ENCODE peak calls at places on chromosomes 5 and 9, in nine cellular contexts. M is PC-9, C is fibroblast of lung, W is astrocyte of the spinal cord, J is foreskin fibroblast, K is omental fat pad, H is nephron progenitor cell, V is GM20000, I is pancreas. N is an unnamed sample.
A peak's percentile ranks its signal among the peaks of the same experiment; 100 is the strongest.

GRCh38 chr5:127012933-127013332 is 17.4 kb downstream of the MARCHF3 start:
- DNase-seq in M (no peak), C (peak; percentile 55), W (peak; percentile 64), J (peak; percentile 84), K (no peak), H (no peak), V (no peak), I (no peak), N (peak; percentile 74)

GRCh38 chr5:168337361-168337760 is 45.9 kb downstream of the WWC1 start:
- DNase-seq in M (no peak), C (no peak), W (no peak), J (no peak), K (no peak), H (no peak), V (no peak), I (no peak), N (no peak)

GRCh38 chr5:173191561-173191960 is 43.4 kb downstream of the NKX2-5 start:
- DNase-seq in M (no peak), C (no peak), W (no peak), J (no peak), K (no peak), H (no peak), V (no peak), I (no peak), N (no peak)

GRCh38 chr5:141172381-141173204 is at the start of gene PCDHB7:
- DNase-seq in M (peak; percentile 10), C (peak; percentile 24), W (peak; percentile 7), J (peak; percentile 15), K (no peak), H (peak; percentile 29), V (no peak), I (no peak), N (peak; percentile 56)

GRCh38 chr5:9324348-9325056 is 221.4 kb downstream of the SEMA5A start:
- DNase-seq in M (no peak), C (peak; percentile 61), W (no peak), J (peak; percentile 71), K (no peak), H (no peak), V (no peak), I (no peak), N (no peak)

GRCh38 chr9:137550958-137551655 is 572 bp upstream of the MRPL41 start:
- DNase-seq in M (no peak), C (no peak), W (no peak), J (peak; percentile 84), K (no peak), H (no peak), V (no peak), I (peak; percentile 50), N (peak; percentile 70)

GRCh38 chr9:129574911-129575574 is 45.9 kb downstream of the C9orf50 start:
- DNase-seq in M (no peak), C (peak; percentile 78), W (peak; percentile 66), J (peak; percentile 72), K (no peak), H (no peak), V (no peak), I (no peak), N (peak; percentile 87)

GRCh38 chr5:95863383-95863757 is 40.8 kb upstream of the GLRX start:
- DNase-seq in M (no peak), C (peak; percentile 90), W (no peak), J (peak; percentile 79), K (no peak), H (no peak), V (no peak), I (peak; percentile 53), N (peak; percentile 30)

GRCh38 chr5:139658928-139659667 is 10.9 kb downstream of the CXXC5 start:
- DNase-seq in M (peak; percentile 70), C (peak; percentile 60), W (peak; percentile 82), J (peak; percentile 82), K (no peak), H (no peak), V (no peak), I (no peak), N (peak; percentile 83)

GRCh38 chr5:74885170-74885569 is 19.0 kb upstream of the FAM169A start:
- DNase-seq in M (no peak), C (no peak), W (no peak), J (no peak), K (no peak), H (no peak), V (no peak), I (no peak), N (no peak)

GRCh38 chr9:127188396-127188795 is 66.0 kb upstream of the ANGPTL2 start:
- DNase-seq in M (no peak), C (no peak), W (no peak), J (no peak), K (no peak), H (no peak), V (no peak), I (no peak), N (no peak)

GRCh38 chr9:35114113-35114847 is 1.4 kb downstream of the ATOSB start:
- DNase-seq in M (peak; percentile 72), C (peak; percentile 94), W (peak; percentile 97), J (peak; percentile 98), K (peak; percentile 39), H (peak; percentile 82), V (peak; percentile 52), I (peak; percentile 70), N (peak; percentile 98)

GRCh38 chr5:372556-372910 is 51.0 kb downstream of the AHRR start:
- DNase-seq in M (no peak), C (no peak), W (no peak), J (peak; percentile 28), K (no peak), H (no peak), V (no peak), I (no peak), N (no peak)

GRCh38 chr5:371811-372555 is 50.5 kb downstream of the AHRR start:
- DNase-seq in M (no peak), C (no peak), W (no peak), J (peak; percentile 53), K (no peak), H (no peak), V (no peak), I (no peak), N (no peak)

GRCh38 chr5:373710-374602 is 52.4 kb downstream of the AHRR start:
- DNase-seq in M (peak; percentile 67), C (peak; percentile 53), W (peak; percentile 46), J (peak; percentile 94), K (no peak), H (peak; percentile 64), V (peak; percentile 93), I (no peak), N (peak; percentile 43)

GRCh38 chr5:374631-375335 is 53.3 kb downstream of the AHRR start:
- DNase-seq in M (no peak), C (no peak), W (no peak), J (no peak), K (no peak), H (no peak), V (no peak), I (no peak), N (no peak)

GRCh38 chr5:372911-373709 is 51.6 kb downstream of the AHRR start:
- DNase-seq in M (no peak), C (no peak), W (no peak), J (peak; percentile 38), K (no peak), H (no peak), V (no peak), I (no peak), N (no peak)
- TF ChIP-seq CTCF in M (no peak), C (no peak), W (no peak), J (no peak), K (no peak), H (no peak), V (no peak), I (no peak), N (no peak)

GRCh38 chr9:130604295-130604694 is 24.9 kb downstream of the FUBP3 start:
- DNase-seq in M (no peak), C (no peak), W (no peak), J (no peak), K (no peak), H (no peak), V (no peak), I (no peak), N (no peak)
- TF ChIP-seq CTCF in M (no peak), C (no peak), W (no peak), J (no peak), K (no peak), H (no peak), V (no peak), I (no peak), N (no peak)

DNA sequence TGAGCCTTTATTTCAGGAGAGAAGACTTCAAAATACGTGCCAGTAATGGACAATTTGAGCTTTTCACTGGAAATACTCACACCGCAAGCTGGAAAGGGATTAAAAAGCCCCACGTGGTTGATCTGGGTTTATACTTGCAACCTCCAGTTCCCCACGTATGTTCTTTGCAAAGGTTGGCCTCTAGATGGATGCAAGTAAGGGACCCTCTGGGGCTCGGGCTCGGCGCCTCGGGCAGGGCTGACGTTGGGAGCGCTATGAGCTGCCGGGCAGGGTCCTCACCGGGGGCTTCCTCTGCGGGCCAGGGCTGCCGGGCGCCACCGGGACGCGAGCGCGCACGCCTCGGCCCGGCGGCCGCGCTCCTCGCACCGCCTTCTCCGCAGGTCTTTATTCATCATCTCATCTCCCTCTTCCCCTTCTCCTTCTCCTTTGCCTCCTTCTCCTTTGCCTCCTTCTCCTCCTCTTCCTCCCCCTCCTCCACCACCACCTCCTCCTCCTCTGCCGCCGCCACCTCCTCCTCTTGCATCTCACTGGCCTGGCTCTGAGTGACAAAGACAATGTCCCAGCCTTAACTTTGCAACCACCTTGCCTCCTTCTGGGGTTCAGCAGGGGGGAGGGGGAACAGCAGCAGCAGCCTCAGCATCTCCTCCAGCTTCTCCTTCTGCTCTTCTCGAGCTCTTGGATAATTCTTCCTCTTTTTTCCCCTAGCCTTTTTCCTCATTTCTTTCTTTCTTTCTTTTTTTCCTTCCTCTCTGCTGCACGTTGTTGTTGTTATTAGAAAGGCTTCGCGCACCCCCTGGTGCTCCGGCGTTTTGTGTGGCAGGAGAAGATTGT is 636 bp upstream of the ZNF462 start:
- DNase-seq in M (peak; percentile 14), C (peak; percentile 58), W (peak; percentile 60), J (peak; percentile 64), K (no peak), H (peak; percentile 60), V (peak; percentile 28), I (peak; percentile 22), N (peak; percentile 22)
- TF ChIP-seq CTCF in M (no peak), C (peak; percentile 37), W (peak; percentile 33), J (peak; percentile 37), K (no peak), H (no peak), V (no peak), I (no peak), N (no peak)

GRCh38 chr5:175035882-175036533 is 311.6 kb downstream of the MSX2 start:
- DNase-seq in M (no peak), C (no peak), W (no peak), J (no peak), K (no peak), H (no peak), V (no peak), I (no peak), N (no peak)
- TF ChIP-seq CTCF in M (no peak), C (no peak), W (no peak), J (no peak), K (no peak), H (no peak), V (no peak), I (no peak), N (no peak)